ENCODE peak calls at places on chromosomes 4 and X, in six cellular contexts. F, Z, Q, E, V and K are unnamed samples.
A peak's percentile ranks its signal among the peaks of the same experiment; 100 is the strongest.

GRCh38 chrX:17374619-17375360 is at the start of gene NHS:
- DNase-seq in Q (no peak), V (peak; percentile 83), Z (peak; percentile 59), E (peak; percentile 90), F (peak; percentile 61), K (peak; percentile 78)

GRCh38 chr4:133154725-133155124 is 5.6 kb downstream of the PCDH10 start:
- DNase-seq in F (peak; percentile 23), Q (peak; percentile 15), Z (peak; percentile 53), E (no peak), V (peak; percentile 64), K (peak; percentile 11)

GRCh38 chr4:15182600-15183222 is 180.4 kb downstream of the CPEB2 start:
- DNase-seq in Q (no peak), E (no peak), Z (peak; percentile 51), V (no peak), F (no peak), K (no peak)

GRCh38 chr4:182536221-182536620 is 293.0 kb downstream of the TENM3 start:
- DNase-seq in Q (no peak), V (no peak), E (no peak), F (no peak), Z (peak; percentile 18), K (no peak)

GRCh38 chrX:111133389-111133788 is 37.4 kb downstream of the PAK3 start:
- DNase-seq in V (no peak), Q (no peak), E (no peak), F (no peak), Z (no peak), K (peak; percentile 0)

GRCh38 chrX:139023531-139023930 is 312.0 kb upstream of the FGF13 start:
- DNase-seq in Z (no peak), V (no peak), F (no peak), Q (no peak), E (no peak), K (no peak)

GRCh38 chrX:7614616-7615015 is 228.4 kb upstream of the VCX start:
- DNase-seq in V (no peak), Q (no peak), F (no peak), E (no peak), Z (no peak), K (no peak)

GRCh38 chr4:71333960-71334951 is 4.6 kb upstream of the SLC4A4 start:
- DNase-seq in Q (no peak), Z (peak; percentile 53), V (no peak), F (no peak), E (no peak), K (peak; percentile 47)

GRCh38 chr4:7414736-7415510 is 19.8 kb downstream of the PSAPL1 start:
- DNase-seq in Z (no peak), V (peak; percentile 40), F (no peak), E (no peak), Q (no peak), K (no peak)

GRCh38 chrX:132023896-132024386 is 839 bp downstream of the STK26 start:
- DNase-seq in V (no peak), Q (peak; percentile 36), F (no peak), Z (no peak), E (peak; percentile 82), K (no peak)

GRCh38 chrX:134764202-134764785 is 106.0 kb upstream of the PLAC1 start:
- DNase-seq in F (peak; percentile 57), Z (no peak), Q (peak; percentile 31), V (no peak), E (no peak), K (no peak)
- TF ChIP-seq CTCF in F (peak; percentile 45), Z (peak; percentile 5), Q (peak; percentile 12), V (no peak), E (no peak), K (no peak)

GRCh38 chr4:32417113-32417704 is 1697.0 kb downstream of the PCDH7 start:
- DNase-seq in F (no peak), Q (no peak), E (no peak), V (no peak), Z (no peak), K (no peak)
- TF ChIP-seq CTCF in F (peak; percentile 31), Q (no peak), E (no peak), V (no peak), Z (peak; percentile 27), K (no peak)

DNA sequence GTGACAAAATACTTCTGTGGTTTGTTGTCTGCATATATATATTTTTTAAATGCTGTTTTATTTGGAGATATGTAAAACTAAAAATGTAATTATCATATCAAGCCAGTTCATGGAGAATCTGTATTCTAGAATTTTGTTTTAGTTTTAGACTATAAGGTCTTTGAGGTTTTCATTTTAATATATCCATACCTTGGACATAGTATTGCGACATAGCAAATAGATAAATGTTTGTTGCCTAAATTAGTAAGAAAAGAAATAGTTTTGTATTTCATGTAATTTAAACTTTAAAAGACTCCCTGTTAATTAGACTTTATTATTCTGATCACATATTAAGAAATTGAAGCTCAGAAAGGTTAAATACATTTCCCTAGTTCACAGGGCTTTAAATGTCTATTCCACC is 472.9 kb downstream of the GBA3 start:
- DNase-seq in F (no peak), Q (no peak), V (no peak), Z (no peak), E (no peak), K (no peak)
- TF ChIP-seq CTCF in F (no peak), Q (no peak), V (no peak), Z (no peak), E (no peak), K (no peak)

GRCh38 chr4:186027405-186027804 is 41.6 kb upstream of the TLR3 start:
- DNase-seq in Q (no peak), Z (no peak), V (no peak), F (no peak), E (no peak), K (no peak)

GRCh38 chr4:186030795-186031194 is 38.2 kb upstream of the TLR3 start:
- DNase-seq in V (no peak), E (no peak), Q (no peak), F (no peak), Z (no peak), K (no peak)

GRCh38 chr4:186033027-186033426 is 35.9 kb upstream of the TLR3 start:
- DNase-seq in Q (no peak), V (no peak), F (no peak), E (no peak), Z (no peak), K (no peak)

GRCh38 chr4:186029731-186030421 is 39.1 kb upstream of the TLR3 start:
- DNase-seq in F (no peak), Z (peak; percentile 69), Q (no peak), V (peak; percentile 95), E (peak; percentile 18), K (peak; percentile 55)

DNA sequence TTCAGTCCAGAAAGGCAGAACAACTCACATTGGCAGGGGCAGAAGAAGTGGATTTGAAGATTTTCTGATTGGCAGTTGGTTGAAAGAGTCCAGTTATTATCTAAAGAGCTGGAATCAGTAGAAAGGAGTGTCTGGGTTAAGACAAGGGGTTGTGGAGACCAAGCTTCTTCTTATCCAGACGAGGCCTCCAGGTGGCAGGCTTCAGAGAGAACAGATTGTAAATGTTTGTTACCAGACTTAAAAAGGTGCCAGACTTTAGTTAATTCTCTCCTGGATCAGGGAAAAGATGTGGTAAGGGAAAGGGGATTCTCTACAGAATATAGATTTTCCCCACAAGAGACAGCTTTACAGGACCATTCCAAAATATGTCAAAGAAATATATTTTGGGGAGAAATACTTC is 36.7 kb upstream of the TLR3 start:
- DNase-seq in E (no peak), Q (no peak), Z (no peak), F (no peak), V (no peak), K (no peak)
- TF ChIP-seq CTCF in E (no peak), Q (no peak), Z (no peak), F (peak; percentile 17), V (peak; percentile 10), K (no peak)

GRCh38 chr4:144174401-144175067 is 34.0 kb upstream of the GYPA start:
- DNase-seq in V (no peak), F (peak; percentile 44), Q (peak; percentile 41), Z (peak; percentile 43), E (no peak), K (peak; percentile 60)
- TF ChIP-seq CTCF in V (peak; percentile 44), F (peak; percentile 9), Q (peak; percentile 50), Z (peak; percentile 42), E (peak; percentile 36), K (peak; percentile 47)

DNA sequence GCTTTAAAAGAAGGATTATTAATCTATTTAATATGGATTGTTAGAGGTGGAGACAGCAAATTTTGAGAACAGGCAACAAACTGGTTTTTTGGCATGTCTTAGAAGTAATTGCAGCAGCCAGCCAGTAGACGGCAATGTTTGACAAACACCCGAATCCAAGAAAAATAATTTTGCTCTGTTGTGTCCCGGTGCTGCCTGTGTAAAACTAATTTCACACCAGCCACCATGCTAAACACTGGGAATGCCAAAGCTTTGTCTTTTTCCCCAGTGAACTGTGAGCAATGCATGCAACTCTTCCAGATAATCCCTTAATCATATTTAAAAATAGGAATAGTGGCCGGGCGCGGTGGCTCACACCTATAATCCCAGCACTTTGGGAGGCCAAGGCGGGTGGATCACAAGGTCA is 25.9 kb downstream of the SMIM31 start:
- DNase-seq in F (peak; percentile 41), E (no peak), V (no peak), Q (peak; percentile 51), Z (peak; percentile 37), K (peak; percentile 62)
- TF ChIP-seq CTCF in F (peak; percentile 79), E (peak; percentile 70), V (peak; percentile 45), Q (peak; percentile 95), Z (peak; percentile 89), K (peak; percentile 96)

GRCh38 chrX:80246273-80246672 is 174.0 kb upstream of the TENT5D start:
- DNase-seq in E (no peak), V (no peak), F (no peak), Q (no peak), Z (no peak), K (no peak)
- TF ChIP-seq CTCF in E (no peak), V (no peak), F (no peak), Q (no peak), Z (no peak), K (no peak)

GRCh38 chr4:81870275-81870674 is 398.6 kb upstream of the RASGEF1B start:
- DNase-seq in F (no peak), Z (no peak), E (peak; percentile 33), Q (no peak), V (no peak), K (no peak)
- TF ChIP-seq CTCF in F (no peak), Z (no peak), E (no peak), Q (no peak), V (no peak), K (no peak)

GRCh38 chrX:58025979-58026378 is 115.7 kb upstream of the ZXDA start:
- DNase-seq in Q (peak; percentile 17), F (peak; percentile 26), V (no peak), E (no peak), Z (no peak), K (peak; percentile 23)
- TF ChIP-seq CTCF in Q (peak; percentile 53), F (peak; percentile 37), V (peak; percentile 51), E (no peak), Z (no peak), K (peak; percentile 54)